ENCODE peak calls at places on chromosomes 16 and 17, in ten cellular contexts. J is SJCRH30; Y is CD8-positive, alpha-beta memory T cell; C is caudate nucleus; U is HL-60; O is HCT116; I is right atrium auricular region; L is PC-3; G is neural progenitor cell; F is substantia nigra. R is an unnamed sample.
A peak's percentile ranks its signal among the peaks of the same experiment; 100 is the strongest.

GRCh38 chr17:41678411-41678906 is 10.2 kb upstream of the EIF1 start:
- DNase-seq in J (no peak), Y (no peak), C (no peak), U (no peak), O (no peak), I (no peak), L (peak; percentile 30), G (no peak), F (no peak), R (no peak)

GRCh38 chr17:42276609-42277341 is 584 bp upstream of the STAT5B start:
- DNase-seq in J (peak; percentile 71), Y (no peak), C (no peak), U (peak; percentile 41), O (no peak), I (peak; percentile 84), L (no peak), G (peak; percentile 58), F (no peak), R (peak; percentile 51)

GRCh38 chr16:86590501-86591144 is 12.3 kb downstream of the FOXL1 start:
- DNase-seq in J (no peak), Y (no peak), C (no peak), U (no peak), O (no peak), I (no peak), L (peak; percentile 89), G (no peak), F (no peak), R (no peak)

GRCh38 chr16:78122774-78123315 is 23.4 kb downstream of the WWOX start:
- DNase-seq in J (peak; percentile 79), Y (peak; percentile 48), C (no peak), U (no peak), O (peak; percentile 22), I (no peak), L (peak; percentile 72), G (peak; percentile 32), F (peak; percentile 42), R (no peak)

GRCh38 chr16:56617212-56618085 is 8.1 kb upstream of the MT1E start:
- DNase-seq in J (no peak), Y (peak; percentile 40), C (no peak), U (peak; percentile 25), O (no peak), I (peak; percentile 84), L (no peak), G (peak; percentile 65), F (peak; percentile 33), R (no peak)

GRCh38 chr16:66325977-66326376 is 40.5 kb upstream of the CDH5 start:
- DNase-seq in J (no peak), Y (no peak), C (no peak), U (no peak), O (no peak), I (no peak), L (no peak), G (no peak), F (no peak), R (no peak)

GRCh38 chr17:71983828-71984227 is 137.0 kb upstream of the SOX9 start:
- DNase-seq in J (no peak), Y (no peak), C (no peak), U (no peak), O (no peak), I (no peak), L (peak; percentile 44), G (no peak), F (no peak), R (no peak)

GRCh38 chr17:10836966-10837599 is 804 bp downstream of the PIRT start:
- DNase-seq in J (no peak), Y (no peak), C (no peak), U (no peak), O (no peak), I (no peak), L (no peak), G (no peak), F (no peak), R (no peak)

GRCh38 chr16:4496305-4496704 is 20.1 kb downstream of the HMOX2 start:
- DNase-seq in J (no peak), Y (no peak), C (no peak), U (no peak), O (peak; percentile 82), I (no peak), L (peak; percentile 60), G (no peak), F (no peak), R (no peak)

GRCh38 chr16:79723583-79724168 is 123.1 kb upstream of the MAF start:
- DNase-seq in J (no peak), Y (no peak), C (no peak), U (no peak), O (no peak), I (no peak), L (no peak), G (peak; percentile 98), F (no peak), R (no peak)

GRCh38 chr17:6135216-6135615 is 65.0 kb downstream of the WSCD1 start:
- DNase-seq in J (no peak), Y (no peak), C (no peak), U (no peak), O (no peak), I (no peak), L (no peak), G (no peak), F (no peak), R (no peak)

GRCh38 chr16:82967424-82967823 is 340.7 kb downstream of the CDH13 start:
- DNase-seq in J (no peak), Y (no peak), C (no peak), U (no peak), O (no peak), I (no peak), L (no peak), G (no peak), F (no peak), R (no peak)

GRCh38 chr17:74454197-74455024 is 12.0 kb upstream of the CD300A start:
- DNase-seq in J (peak; percentile 95), Y (peak; percentile 61), C (no peak), U (no peak), O (peak; percentile 66), I (peak; percentile 88), L (no peak), G (peak; percentile 38), F (peak; percentile 83), R (peak; percentile 90)

GRCh38 chr16:87276091-87276561 is 41.1 kb downstream of the C16orf95 start:
- DNase-seq in J (peak; percentile 21), Y (no peak), C (no peak), U (no peak), O (no peak), I (no peak), L (no peak), G (no peak), F (no peak), R (no peak)

GRCh38 chr16:1614226-1615102 is 2.3 kb downstream of the CRAMP1 start:
- DNase-seq in J (peak; percentile 56), Y (no peak), C (no peak), U (peak; percentile 30), O (no peak), I (no peak), L (peak; percentile 12), G (peak; percentile 73), F (no peak), R (no peak)

GRCh38 chr17:57234252-57235092 is 21.9 kb upstream of the MSI2 start:
- DNase-seq in J (peak; percentile 94), Y (no peak), C (no peak), U (no peak), O (no peak), I (no peak), L (no peak), G (peak; percentile 24), F (no peak), R (no peak)

GRCh38 chr17:60109161-60109560 is 30.4 kb upstream of the HEATR6 start:
- DNase-seq in J (no peak), Y (no peak), C (no peak), U (no peak), O (no peak), I (no peak), L (no peak), G (no peak), F (no peak), R (no peak)

GRCh38 chr17:81865733-81866439 is 5.3 kb downstream of the ARHGDIA start:
- DNase-seq in J (peak; percentile 49), Y (no peak), C (no peak), U (no peak), O (no peak), I (no peak), L (peak; percentile 45), G (no peak), F (no peak), R (no peak)
- H3K27ac ChIP-seq in J (no peak overlapping the region), Y (no peak overlapping the region), C (no peak overlapping the region), U (peak overlapping the region; percentile 93), O (peak overlapping the region; percentile 99), I (no peak overlapping the region), L (no peak overlapping the region), G (no peak overlapping the region), F (no peak overlapping the region), R (no peak overlapping the region)

GRCh38 chr17:27550974-27551505 is 79.9 kb upstream of the LGALS9 start:
- DNase-seq in J (no peak), Y (no peak), C (no peak), U (no peak), O (no peak), I (no peak), L (no peak), G (no peak), F (no peak), R (no peak)

GRCh38 chr17:27552467-27552779 is 78.6 kb upstream of the LGALS9 start:
- DNase-seq in J (peak; percentile 52), Y (no peak), C (no peak), U (no peak), O (peak; percentile 56), I (no peak), L (peak; percentile 83), G (no peak), F (no peak), R (no peak)

GRCh38 chr17:27554152-27554551 is 76.8 kb upstream of the LGALS9 start:
- DNase-seq in J (no peak), Y (no peak), C (no peak), U (no peak), O (no peak), I (no peak), L (no peak), G (no peak), F (no peak), R (no peak)

GRCh38 chr17:27551701-27552466 is 79.1 kb upstream of the LGALS9 start:
- DNase-seq in J (no peak), Y (no peak), C (no peak), U (no peak), O (peak; percentile 75), I (no peak), L (peak; percentile 83), G (no peak), F (no peak), R (no peak)

GRCh38 chr17:27553019-27553511 is 77.9 kb upstream of the LGALS9 start:
- DNase-seq in J (no peak), Y (no peak), C (no peak), U (no peak), O (no peak), I (no peak), L (peak; percentile 25), G (no peak), F (no peak), R (no peak)
- H3K27ac ChIP-seq in J (no peak overlapping the region), Y (no peak overlapping the region), C (no peak overlapping the region), U (no peak overlapping the region), O (peak overlapping the region; percentile 78), I (no peak overlapping the region), L (peak overlapping the region; percentile 89), G (no peak overlapping the region), F (no peak overlapping the region), R (no peak overlapping the region)

GRCh38 chr17:47839899-47840741 is 953 bp downstream of the SCRN2 start:
- DNase-seq in J (no peak), Y (no peak), C (no peak), U (no peak), O (no peak), I (no peak), L (no peak), G (no peak), F (no peak), R (no peak)
- H3K27ac ChIP-seq in J (no peak overlapping the region), Y (peak overlapping the region; percentile 77), C (no peak overlapping the region), U (no peak overlapping the region), O (peak overlapping the region; percentile 69), I (peak overlapping the region; percentile 71), L (no peak overlapping the region), G (no peak overlapping the region), F (peak overlapping the region; percentile 61), R (no peak overlapping the region)

GRCh38 chr17:7845359-7846062 is 9.4 kb upstream of the TMEM88 start:
- DNase-seq in J (no peak), Y (no peak), C (no peak), U (no peak), O (no peak), I (no peak), L (no peak), G (no peak), F (no peak), R (no peak)
- H3K27ac ChIP-seq in J (no peak overlapping the region), Y (peak overlapping the region; percentile 99), C (peak overlapping the region; percentile 38), U (no peak overlapping the region), O (peak overlapping the region; percentile 97), I (peak overlapping the region; percentile 98), L (peak overlapping the region; percentile 98), G (no peak overlapping the region), F (peak overlapping the region; percentile 98), R (peak overlapping the region; percentile 99)

R was measured in dorsolateral prefrontal cortex.